ENCODE peak calls at places on chromosomes 4 and X, in ten cellular contexts. U, S, M, Y, P, F, N, X, H and B are unnamed samples.

GRCh38 chr4:27861381-27861787 is 1000.7 kb downstream of the STIM2 start:
- DNase-seq in H (peak), N (no peak), Y (peak), M (peak), P (no peak), U (peak), F (no peak), S (no peak), X (no peak), B (no peak)

GRCh38 chr4:186201535-186202230 is 10.3 kb downstream of the CYP4V2 start:
- DNase-seq in H (peak), P (no peak), S (peak), Y (no peak), M (peak), N (no peak), X (peak), U (peak), F (peak), B (no peak)

GRCh38 chrX:19174401-19175025 is 52.2 kb upstream of the ADGRG2 start:
- DNase-seq in M (peak), S (no peak), Y (peak), H (peak), N (no peak), P (no peak), X (peak), U (no peak), F (no peak), B (no peak)

GRCh38 chr4:146243141-146243882 is 29.0 kb downstream of the REELD1 start:
- DNase-seq in S (no peak), X (peak), P (peak), U (peak), M (peak), H (peak), N (no peak), F (peak), Y (peak), B (peak)

GRCh38 chr4:185470503-185471195 is 884 bp downstream of the CCDC110 start:
- DNase-seq in N (peak), X (peak), F (peak), U (no peak), S (peak), Y (peak), H (peak), M (peak), P (peak), B (no peak)

GRCh38 chrX:21982311-21982710 is 41.8 kb downstream of the SMS start:
- DNase-seq in S (no peak), U (no peak), X (no peak), M (no peak), H (no peak), Y (no peak), N (no peak), P (no peak), F (no peak), B (no peak)

GRCh38 chr4:147071341-147071740 is 125.7 kb upstream of the TTC29 start:
- DNase-seq in M (no peak), N (no peak), H (no peak), X (no peak), Y (no peak), F (no peak), U (no peak), P (no peak), S (no peak), B (no peak)

GRCh38 chr4:134276476-134276875 is 74.9 kb upstream of the PABPC4L start:
- DNase-seq in F (no peak), S (no peak), U (no peak), P (no peak), X (no peak), M (no peak), N (no peak), Y (no peak), H (no peak), B (no peak)

GRCh38 chrX:136714626-136715599 is 65.8 kb downstream of the ARHGEF6 start:
- DNase-seq in M (no peak), H (no peak), F (no peak), N (no peak), S (no peak), P (no peak), U (no peak), Y (no peak), X (no peak), B (no peak)

GRCh38 chr4:81118086-81118485 is 87.6 kb downstream of the BMP3 start:
- DNase-seq in M (no peak), P (no peak), S (no peak), U (no peak), X (no peak), F (no peak), H (peak), N (no peak), Y (no peak), B (no peak)

GRCh38 chrX:41655631-41656030 is 33.1 kb upstream of the GPR34 start:
- DNase-seq in H (peak), U (no peak), X (no peak), M (no peak), Y (peak), P (no peak), F (no peak), S (no peak), N (no peak), B (no peak)

GRCh38 chr4:138910914-138911336 is 104.7 kb upstream of the NOCT start:
- DNase-seq in Y (peak), U (peak), P (peak), M (peak), S (peak), X (peak), F (peak), H (peak), N (peak), B (no peak)

GRCh38 chrX:2819345-2820130 is 9.2 kb upstream of the GYG2 start:
- DNase-seq in X (no peak), F (no peak), Y (no peak), M (peak), P (no peak), N (no peak), U (peak), S (peak), H (peak), B (no peak)

GRCh38 chr4:78566834-78567501 is 15.4 kb downstream of the ANXA3 start:
- DNase-seq in X (no peak), U (peak), H (no peak), M (no peak), N (no peak), S (no peak), F (no peak), Y (peak), P (no peak), B (no peak)

GRCh38 chr4:131093303-131093702 is 1997.4 kb downstream of the C4orf33 start:
- DNase-seq in X (no peak), P (no peak), M (no peak), U (no peak), H (no peak), Y (no peak), F (no peak), N (no peak), S (no peak), B (no peak)

GRCh38 chr4:127604949-127605709 is 27.6 kb upstream of the INTU start:
- DNase-seq in M (peak), H (peak), S (no peak), U (peak), Y (peak), P (no peak), X (no peak), N (no peak), F (no peak), B (no peak)

GRCh38 chrX:34521563-34521962 is 135.5 kb downstream of the TMEM47 start:
- DNase-seq in H (peak), X (no peak), N (no peak), P (no peak), S (no peak), Y (no peak), U (peak), M (no peak), F (no peak), B (no peak)
- TF ChIP-seq CTCF in H (no peak), X (no peak), N (no peak), P (no peak), S (no peak), Y (no peak), U (peak), M (no peak), F (no peak), B (no peak)

GRCh38 chr4:113617195-113617594 is 144.3 kb downstream of the CAMK2D start:
- DNase-seq in S (no peak), X (no peak), H (no peak), M (no peak), U (no peak), Y (no peak), N (no peak), F (no peak), P (no peak), B (no peak)

GRCh38 chr4:113616443-113616842 is 145.1 kb downstream of the CAMK2D start:
- DNase-seq in Y (no peak), N (no peak), U (no peak), P (no peak), H (no peak), M (no peak), X (no peak), S (no peak), F (no peak), B (no peak)

GRCh38 chr4:113621633-113622032 is 139.9 kb downstream of the CAMK2D start:
- DNase-seq in H (no peak), F (no peak), P (no peak), X (no peak), S (no peak), U (no peak), Y (no peak), M (no peak), N (no peak), B (no peak)

GRCh38 chr4:113620032-113620431 is 141.5 kb downstream of the CAMK2D start:
- DNase-seq in F (no peak), H (no peak), M (no peak), N (no peak), P (no peak), Y (no peak), X (no peak), S (no peak), U (no peak), B (no peak)

GRCh38 chr4:113618205-113618604 is 143.3 kb downstream of the CAMK2D start:
- DNase-seq in P (no peak), F (no peak), N (no peak), U (no peak), H (no peak), X (no peak), Y (no peak), S (no peak), M (no peak), B (no peak)
- H3K27ac ChIP-seq in P (no peak), F (peak), N (no peak), U (no peak), H (no peak), X (peak), Y (no peak), S (no peak), M (no peak), B (no peak)

GRCh38 chrX:138710866-138711331 is 618 bp downstream of the FGF13 start:
- DNase-seq in S (no peak), N (no peak), P (peak), Y (peak), H (no peak), F (peak), X (peak), M (no peak), U (peak), B (no peak)
- H3K4me3 ChIP-seq in S (peak), N (peak), P (peak), Y (peak), H (no peak), F (peak), X (no peak), M (peak), U (peak), B (no peak)

GRCh38 chrX:47854474-47854873 is 17.8 kb downstream of the ZNF81 start:
- DNase-seq in F (peak), Y (no peak), N (no peak), H (peak), U (peak), M (peak), S (peak), P (peak), X (no peak), B (peak)
- TF ChIP-seq CTCF in F (peak), Y (peak), N (no peak), H (peak), U (peak), M (peak), S (peak), P (peak), X (peak), B (peak)

GRCh38 chr4:180465364-180465763 is 1777.8 kb upstream of the TENM3 start:
- DNase-seq in S (no peak), N (no peak), U (no peak), H (no peak), Y (no peak), P (no peak), X (no peak), M (no peak), F (no peak), B (no peak)

GRCh38 chr4:180456928-180457327 is 1786.3 kb upstream of the TENM3 start:
- DNase-seq in P (no peak), Y (no peak), F (no peak), M (no peak), H (no peak), U (peak), N (no peak), X (no peak), S (no peak), B (no peak)

DNA sequence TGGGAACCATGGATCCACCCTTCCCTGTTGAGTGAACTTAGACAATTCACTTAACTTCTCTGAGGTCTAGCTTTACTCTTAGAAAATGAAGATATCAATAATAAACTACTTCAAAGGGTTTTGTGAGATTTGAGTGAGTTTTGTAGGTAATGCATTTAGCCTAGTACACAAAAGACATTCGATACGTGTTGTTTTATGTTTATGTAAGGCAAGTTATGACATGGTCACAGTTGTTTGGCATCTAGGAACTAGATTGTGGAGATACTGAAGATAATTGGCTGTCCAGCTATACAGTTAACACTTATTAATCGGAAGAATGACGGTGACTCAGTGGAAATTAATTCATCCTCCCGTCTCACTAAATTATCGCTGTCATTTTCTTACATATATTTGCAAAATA is 1781.1 kb upstream of the TENM3 start:
- DNase-seq in F (no peak), X (no peak), H (no peak), N (no peak), P (no peak), U (no peak), M (no peak), Y (no peak), S (no peak), B (no peak)
- H3K27ac ChIP-seq in F (no peak), X (no peak), H (no peak), N (no peak), P (no peak), U (no peak), M (no peak), Y (no peak), S (no peak), B (no peak)

GRCh38 chrX:123184858-123185251 is 777 bp downstream of the GRIA3 start:
- DNase-seq in U (peak), S (peak), H (no peak), X (no peak), Y (no peak), P (no peak), N (peak), F (no peak), M (no peak), B (no peak)
- H3K4me3 ChIP-seq in U (peak), S (peak), H (no peak), X (no peak), Y (peak), P (peak), N (no peak), F (peak), M (peak), B (no peak)

GRCh38 chr4:93710101-93710846 is 118.3 kb upstream of the ATOH1 start:
- DNase-seq in Y (no peak), S (peak), N (no peak), X (no peak), H (no peak), M (no peak), F (no peak), U (peak), P (no peak), B (no peak)
- TF ChIP-seq CTCF in Y (no peak), S (no peak), N (no peak), X (no peak), H (no peak), M (no peak), F (no peak), U (peak), P (peak), B (peak)